ENCODE peak calls at places on chromosome 13, in seven cellular contexts. K is breast epithelium, J is AG04449, X is nephron progenitor cell, O is heart right ventricle, C is tibial artery, A is Calu3. Q is an unnamed sample.

GRCh38 chr13:26132756-26133155 is 80.9 kb upstream of the SHISA2 start:
- DNase-seq in K (no peak), J (no peak), X (no peak), O (no peak), C (no peak), A (no peak), Q (no peak)

GRCh38 chr13:108919036-108919907 is 289.9 kb downstream of the MYO16 start:
- DNase-seq in K (no peak), J (no peak), X (no peak), O (no peak), C (no peak), A (no peak), Q (peak)

GRCh38 chr13:101382086-101382485 is 34.2 kb downstream of the NALCN start:
- DNase-seq in K (no peak), J (no peak), X (no peak), O (no peak), C (no peak), A (no peak), Q (no peak)

GRCh38 chr13:97976551-97977375 is 23.3 kb downstream of the IPO5 start:
- DNase-seq in K (no peak), J (no peak), X (peak), O (peak), C (no peak), A (no peak), Q (no peak)

GRCh38 chr13:53276265-53276664 is 247.7 kb downstream of the OLFM4 start:
- DNase-seq in K (no peak), J (no peak), X (no peak), O (no peak), C (no peak), A (no peak), Q (no peak)

GRCh38 chr13:113907637-113908617 is 44.1 kb upstream of the GAS6 start:
- DNase-seq in K (peak), J (peak), X (peak), O (no peak), C (peak), A (no peak), Q (peak)

GRCh38 chr13:80339841-80340642 is 884 bp downstream of the SPRY2 start:
- DNase-seq in K (peak), J (no peak), X (peak), O (peak), C (peak), A (peak), Q (peak)

GRCh38 chr13:27379694-27380596 is 44.5 kb upstream of the GTF3A start:
- DNase-seq in K (peak), J (no peak), X (peak), O (peak), C (peak), A (peak), Q (peak)

GRCh38 chr13:94384217-94384905 is 95.1 kb downstream of the DCT start:
- DNase-seq in K (no peak), J (no peak), X (no peak), O (no peak), C (no peak), A (no peak), Q (no peak)

GRCh38 chr13:51220706-51221105 is 1.5 kb upstream of the FAM124A start:
- DNase-seq in K (no peak), J (no peak), X (no peak), O (no peak), C (no peak), A (no peak), Q (no peak)

GRCh38 chr13:51221108-51221507 is 1.1 kb upstream of the FAM124A start:
- DNase-seq in K (no peak), J (no peak), X (no peak), O (no peak), C (no peak), A (no peak), Q (no peak)

GRCh38 chr13:51223284-51224270 is 1.4 kb downstream of the FAM124A start:
- DNase-seq in K (no peak), J (no peak), X (no peak), O (no peak), C (no peak), A (no peak), Q (no peak)

GRCh38 chr13:51221674-51222509 is at the start of gene FAM124A:
- DNase-seq in K (no peak), J (no peak), X (peak), O (peak), C (no peak), A (peak), Q (no peak)

GRCh38 chr13:51222510-51223283 is 499 bp downstream of the FAM124A start:
- DNase-seq in K (no peak), J (no peak), X (no peak), O (no peak), C (no peak), A (peak), Q (no peak)
- TF ChIP-seq CTCF in K (no peak), J (no peak), X (no peak), O (no peak), C (no peak), A (no peak), Q (no peak)

GRCh38 chr13:103514188-103514587 is 448.0 kb upstream of the SLC10A2 start:
- DNase-seq in K (no peak), J (no peak), X (no peak), O (no peak), C (no peak), A (no peak), Q (no peak)

GRCh38 chr13:103515410-103515809 is 449.2 kb upstream of the SLC10A2 start:
- DNase-seq in K (no peak), J (no peak), X (no peak), O (no peak), C (no peak), A (no peak), Q (no peak)

DNA sequence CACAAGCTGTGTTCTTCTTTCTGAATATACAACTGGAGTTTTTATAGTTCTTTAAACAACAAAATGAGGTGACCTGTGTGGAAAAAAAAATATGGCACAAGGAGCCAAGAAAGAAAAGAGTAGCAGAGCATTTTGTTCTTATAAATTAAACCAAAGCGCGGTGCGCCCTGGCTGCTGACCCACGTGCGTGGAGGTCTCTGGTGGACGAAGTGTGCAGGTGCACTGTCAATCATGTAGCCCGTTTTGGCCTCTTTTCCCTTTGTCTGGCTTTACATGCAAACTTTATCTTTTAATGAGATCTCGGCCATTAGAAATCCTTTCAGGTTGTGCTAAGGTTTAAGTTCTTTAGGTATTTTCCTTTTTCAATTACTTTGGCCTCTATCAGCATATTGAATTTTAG is 443.8 kb upstream of the SLC10A2 start:
- DNase-seq in K (no peak), J (no peak), X (no peak), O (no peak), C (no peak), A (no peak), Q (no peak)
- TF ChIP-seq CTCF in K (no peak), J (no peak), X (no peak), O (no peak), C (no peak), A (no peak), Q (no peak)

GRCh38 chr13:82477436-82477835 is 1404.8 kb downstream of the SLITRK1 start:
- DNase-seq in K (no peak), J (no peak), X (no peak), O (no peak), C (no peak), A (no peak), Q (no peak)

DNA sequence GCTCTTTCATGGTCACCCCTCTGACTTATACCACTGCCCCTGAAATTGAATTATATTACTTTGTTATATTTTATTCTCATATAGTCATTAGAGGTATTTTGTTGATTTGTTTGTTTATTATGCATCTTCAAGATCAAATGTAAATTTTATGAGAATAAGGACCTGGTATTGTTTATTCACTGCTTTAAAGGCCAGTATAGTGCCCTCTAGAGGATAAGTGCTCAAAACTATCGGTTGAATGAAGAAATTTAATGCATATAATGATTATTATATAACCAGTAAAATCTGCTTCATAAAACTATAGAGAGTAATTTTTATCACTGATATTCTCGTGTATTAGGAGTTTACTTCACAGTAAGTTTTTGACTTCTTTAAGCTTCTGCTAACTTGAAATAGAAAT is 1401.9 kb downstream of the SLITRK1 start:
- DNase-seq in K (no peak), J (no peak), X (no peak), O (no peak), C (no peak), A (no peak), Q (no peak)
- TF ChIP-seq CTCF in K (no peak), J (no peak), X (peak), O (no peak), C (no peak), A (no peak), Q (no peak)

GRCh38 chr13:85737952-85738351 is 61.3 kb downstream of the SLITRK6 start:
- DNase-seq in K (no peak), J (no peak), X (no peak), O (no peak), C (no peak), A (no peak), Q (no peak)
- TF ChIP-seq CTCF in K (no peak), J (no peak), X (no peak), O (no peak), C (no peak), A (no peak), Q (no peak)

DNA sequence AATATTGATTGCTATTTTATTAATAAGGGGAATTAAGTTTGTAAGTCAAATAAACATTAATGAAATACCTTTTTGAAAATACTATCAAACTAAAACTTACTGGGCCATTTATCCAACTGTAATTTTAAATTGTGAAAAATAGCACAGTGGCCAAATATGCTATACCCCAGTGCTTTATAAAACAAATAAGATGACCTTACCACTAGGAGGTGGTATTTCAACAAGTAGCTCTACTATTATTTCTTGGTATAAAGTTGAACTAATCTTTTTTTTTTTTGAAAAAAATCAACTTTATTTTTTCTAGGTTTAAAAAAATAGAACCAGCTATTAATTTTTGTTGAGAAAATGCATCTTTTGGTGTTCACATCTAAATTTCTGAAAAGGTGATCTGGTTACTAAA is 14.7 kb downstream of the LACC1 start:
- DNase-seq in K (no peak), J (no peak), X (no peak), O (no peak), C (no peak), A (no peak), Q (no peak)
- TF ChIP-seq CTCF in K (no peak), J (no peak), X (peak), O (peak), C (no peak), A (no peak), Q (no peak)

GRCh38 chr13:69935043-69935442 is 172.6 kb upstream of the ATXN8OS start:
- DNase-seq in K (no peak), J (no peak), X (no peak), O (no peak), C (no peak), A (no peak), Q (no peak)
- TF ChIP-seq CTCF in K (no peak), J (no peak), X (peak), O (no peak), C (no peak), A (no peak), Q (no peak)

GRCh38 chr13:90365130-90365529 is 982.4 kb upstream of the MIR17HG start:
- DNase-seq in K (no peak), J (no peak), X (no peak), O (no peak), C (no peak), A (no peak), Q (no peak)
- TF ChIP-seq CTCF in K (no peak), J (no peak), X (no peak), O (peak), C (no peak), A (no peak), Q (no peak)

GRCh38 chr13:30306762-30307193 is 573 bp downstream of the KATNAL1 start:
- DNase-seq in K (peak), J (peak), X (peak), O (peak), C (peak), A (peak), Q (peak)

GRCh38 chr13:30308548-30308947 is 1.2 kb upstream of the KATNAL1 start:
- DNase-seq in K (no peak), J (no peak), X (no peak), O (no peak), C (no peak), A (no peak), Q (no peak)

GRCh38 chr13:30305456-30305855 is 1.9 kb downstream of the KATNAL1 start:
- DNase-seq in K (no peak), J (no peak), X (no peak), O (no peak), C (no peak), A (no peak), Q (no peak)

GRCh38 chr13:30307966-30308290 is 577 bp upstream of the KATNAL1 start:
- DNase-seq in K (no peak), J (no peak), X (no peak), O (no peak), C (no peak), A (no peak), Q (no peak)

DNA sequence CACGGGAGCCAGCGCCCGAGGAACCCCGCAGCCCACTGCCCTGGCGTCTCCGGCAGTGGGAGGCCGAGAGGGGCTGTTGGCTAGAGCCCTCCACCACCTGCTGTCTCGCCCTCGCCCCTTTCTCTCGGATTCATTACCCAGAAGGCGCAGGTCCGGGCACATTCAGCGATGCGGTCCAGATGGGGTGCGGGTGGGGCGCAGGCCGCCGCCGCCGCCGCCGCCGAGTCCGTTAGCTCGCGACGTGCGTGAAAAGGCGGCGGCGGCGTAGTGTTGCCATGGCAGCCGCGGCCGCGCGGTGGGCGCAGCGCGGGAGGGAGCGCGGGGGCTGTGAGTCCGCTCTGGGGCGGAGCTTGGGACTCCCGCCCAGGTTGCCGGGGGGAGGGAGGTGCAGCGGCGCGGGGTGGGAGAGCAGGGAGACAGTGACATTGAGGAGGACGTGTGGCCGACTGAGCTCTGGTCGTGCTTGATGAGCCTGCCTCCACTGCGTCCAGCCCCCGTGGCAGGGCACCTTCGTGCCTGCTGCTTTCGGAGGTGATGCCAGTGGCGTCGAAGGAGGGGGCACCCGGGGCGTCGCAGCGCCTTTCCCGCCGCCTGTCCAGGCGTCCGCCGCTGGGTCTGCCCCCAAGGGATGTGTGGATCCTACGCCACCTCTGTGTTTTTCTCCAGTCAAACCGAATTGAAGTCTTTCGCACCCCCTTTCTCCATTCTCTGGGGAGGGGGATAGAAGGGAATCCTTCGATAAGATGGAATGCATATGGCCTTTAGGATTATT is at the start of gene KATNAL1:
- DNase-seq in K (peak), J (no peak), X (peak), O (peak), C (peak), A (peak), Q (peak)
- TF ChIP-seq CTCF in K (no peak), J (no peak), X (no peak), O (no peak), C (no peak), A (no peak), Q (no peak)